ENCODE peak calls at places on chromosomes 4 and X, in four cellular contexts. R, Z, I and Y are unnamed samples. For H3K4me1, the result is how much of the 10 kb centered on the place peaks cover.

GRCh38 chrX:136251042-136251991 is at the start of gene MAP7D3:
- DNase-seq in R (peak), I (peak), Z (peak), Y (peak)

GRCh38 chr4:95348418-95348817 is 200.4 kb downstream of the UNC5C start:
- DNase-seq in I (no peak), Z (no peak), R (no peak), Y (no peak)

GRCh38 chr4:185771696-185772390 is 40.2 kb downstream of the SORBS2 start:
- DNase-seq in Z (no peak), R (peak), I (peak), Y (no peak)

GRCh38 chr4:185396724-185397402 is at the start of gene ANKRD37:
- DNase-seq in R (no peak), Z (peak), I (peak), Y (peak)

GRCh38 chrX:9171841-9172240 is 137.9 kb upstream of the FAM9B start:
- DNase-seq in R (no peak), Z (no peak), I (peak), Y (no peak)

GRCh38 chr4:6113641-6114040 is 86.7 kb downstream of the JAKMIP1 start:
- DNase-seq in I (no peak), Z (no peak), R (no peak), Y (no peak)

GRCh38 chr4:4668355-4669210 is 126.7 kb upstream of the STX18 start:
- DNase-seq in R (no peak), Z (no peak), I (no peak), Y (no peak)

GRCh38 chr4:5805270-5805669 is 87.6 kb downstream of the CRMP1 start:
- DNase-seq in Z (no peak), I (no peak), R (no peak), Y (no peak)

GRCh38 chr4:93183589-93183988 is 645.0 kb upstream of the ATOH1 start:
- DNase-seq in I (no peak), R (peak), Z (no peak), Y (no peak)

GRCh38 chr4:64713256-64713840 is 304.1 kb upstream of the TECRL start:
- DNase-seq in Z (peak), R (peak), I (peak), Y (no peak)

GRCh38 chr4:1402021-1402515 is 4.2 kb downstream of the NKX1-1 start:
- DNase-seq in R (no peak), Z (no peak), I (no peak), Y (no peak)

GRCh38 chr4:168449740-168450442 is 30.4 kb downstream of the DDX60L start:
- DNase-seq in Z (no peak), R (no peak), I (peak), Y (no peak)

GRCh38 chr4:107468812-107469211 is 251.2 kb downstream of the PAPSS1 start:
- DNase-seq in I (no peak), R (no peak), Z (no peak), Y (no peak)

GRCh38 chr4:164350086-164350485 is 403.8 kb upstream of the SMIM31 start:
- DNase-seq in R (no peak), Z (no peak), I (no peak), Y (no peak)

DNA sequence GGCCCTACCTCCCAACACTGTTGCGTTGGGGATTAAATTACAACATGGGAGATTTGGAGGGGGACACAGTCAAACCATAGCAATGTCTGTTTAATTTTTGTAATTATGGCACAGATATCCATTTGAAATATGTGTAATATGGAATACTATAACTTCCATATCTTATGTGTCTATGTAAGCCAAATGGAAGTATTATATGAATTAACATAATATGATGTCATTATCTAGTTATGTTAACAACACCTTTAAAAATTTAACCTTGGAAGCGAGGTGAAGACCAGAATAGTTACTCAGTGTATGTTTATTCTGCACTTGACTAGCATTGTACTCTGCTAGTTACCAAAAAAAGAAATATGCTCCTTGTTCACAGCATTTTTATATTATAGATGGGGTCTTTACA is 4.3 kb downstream of the SMARCA5 start:
- DNase-seq in Z (no peak), I (no peak), R (no peak), Y (no peak)
- H3K4me1 ChIP-seq in Z (under half), I (under half), R (under half), Y (under half)

GRCh38 chr4:39032218-39033085 is at the start of gene TMEM156:
- DNase-seq in Z (no peak), R (no peak), I (peak), Y (no peak)
- H3K4me1 ChIP-seq in Z (under half), R (under half), I (under half), Y (under half)

DNA sequence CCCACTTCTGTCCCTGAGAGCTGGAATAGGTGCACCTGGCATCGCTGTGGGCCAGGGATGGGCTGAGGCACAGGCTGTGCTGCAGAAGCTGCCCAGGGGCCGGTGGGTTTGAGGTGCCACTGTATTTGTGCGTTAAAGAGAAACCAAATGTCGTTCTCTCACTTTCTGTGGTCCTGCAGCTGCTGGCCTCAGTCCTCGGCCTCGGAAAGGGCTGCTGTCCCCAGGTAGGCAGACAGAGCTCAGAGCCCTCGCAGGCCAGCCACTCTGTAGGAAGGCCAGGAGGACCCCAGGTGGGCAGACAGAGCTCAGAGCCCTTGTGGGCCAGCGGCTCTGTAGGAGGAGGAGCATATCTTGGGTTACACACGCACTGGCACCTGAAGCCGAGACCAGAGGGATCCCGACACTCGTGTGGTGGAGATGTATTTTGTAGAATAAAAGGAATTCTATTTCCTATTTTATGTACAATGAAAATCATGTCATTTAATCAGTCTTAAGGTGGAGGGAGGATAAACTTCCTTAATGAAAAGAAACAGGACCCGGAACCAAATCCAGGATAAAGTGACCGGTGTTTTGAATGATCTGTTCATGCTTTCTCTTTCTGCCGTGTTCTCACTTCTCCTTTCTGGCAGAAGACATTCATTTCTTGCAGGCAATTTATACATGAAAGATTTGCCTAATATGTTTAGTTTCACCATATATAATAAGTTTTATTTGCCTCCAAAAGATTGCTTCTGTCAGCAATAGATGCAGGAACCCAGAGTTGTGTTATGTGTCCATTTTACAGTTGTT is 54.4 kb upstream of the HGFAC start:
- DNase-seq in I (no peak), Z (no peak), R (no peak), Y (no peak)
- H3K4me1 ChIP-seq in I (under half), Z (under half), R (under half), Y (under half)

GRCh38 chr4:38078590-38079381 is 118.6 kb downstream of the PTTG2 start:
- DNase-seq in R (peak), I (peak), Z (no peak), Y (no peak)

GRCh38 chr4:38077791-38078489 is 117.7 kb downstream of the PTTG2 start:
- DNase-seq in Z (no peak), I (no peak), R (no peak), Y (no peak)

GRCh38 chr4:38075370-38076152 is 115.4 kb downstream of the PTTG2 start:
- DNase-seq in R (peak), I (peak), Z (no peak), Y (no peak)

GRCh38 chr4:38073596-38074234 is 113.5 kb downstream of the PTTG2 start:
- DNase-seq in Z (no peak), R (no peak), I (peak), Y (no peak)

DNA sequence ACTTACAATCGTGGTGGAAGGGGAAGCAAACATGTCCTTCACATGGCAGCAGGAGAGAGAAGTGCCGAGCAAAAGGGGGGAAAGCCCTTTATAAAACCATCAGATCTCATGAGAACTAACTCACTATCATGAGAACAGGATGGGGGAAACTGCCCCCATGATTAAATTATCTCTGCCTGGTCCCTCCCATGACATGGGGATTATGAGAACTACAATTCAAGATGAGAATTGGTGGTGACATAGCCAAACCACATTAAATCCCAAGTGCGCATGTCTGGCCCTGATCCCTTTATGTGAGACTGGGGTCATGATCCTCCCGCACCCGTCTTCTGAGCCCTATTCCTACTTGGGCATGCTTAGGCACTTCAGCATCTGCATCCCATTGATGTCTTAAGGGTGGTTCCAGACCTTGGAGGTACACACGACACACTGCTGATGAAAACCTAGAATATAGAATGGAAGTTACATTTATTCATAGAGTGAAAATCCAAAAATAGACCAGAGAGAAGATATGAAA is 116.0 kb downstream of the PTTG2 start:
- DNase-seq in I (no peak), Z (no peak), R (no peak), Y (no peak)
- H3K4me1 ChIP-seq in I (under half), Z (under half), R (half or more), Y (under half)

GRCh38 chr4:86965019-86965976 is 30.5 kb downstream of the AFF1 start:
- DNase-seq in R (no peak), I (no peak), Z (no peak), Y (no peak)
- H3K4me1 ChIP-seq in R (under half), I (under half), Z (under half), Y (under half)

DNA sequence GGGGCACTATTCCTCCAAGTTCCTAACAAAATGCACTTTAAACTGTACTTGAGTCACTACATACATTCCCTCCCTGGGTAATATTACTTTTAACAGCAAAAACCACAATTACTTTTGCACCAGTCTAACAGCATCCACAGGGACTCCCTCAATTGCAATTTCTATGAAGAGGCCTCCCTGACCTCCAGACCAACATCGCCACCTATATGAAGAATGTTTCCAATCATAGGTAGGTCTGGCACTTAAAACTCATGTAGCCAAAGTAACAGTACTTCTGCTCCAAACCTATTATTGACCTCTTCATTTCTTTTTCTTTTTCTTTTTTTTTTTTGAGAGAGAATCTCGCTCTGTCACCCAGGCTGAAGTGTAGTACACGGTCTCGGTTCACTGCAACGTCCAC is 15.6 kb downstream of the NR3C2 start:
- DNase-seq in R (no peak), I (no peak), Z (no peak), Y (no peak)
- H3K4me1 ChIP-seq in R (under half), I (under half), Z (under half), Y (under half)

GRCh38 chr4:53747401-53747800 is 156.1 kb upstream of the LNX1 start:
- DNase-seq in R (no peak), I (no peak), Z (no peak), Y (no peak)

GRCh38 chr4:53744446-53745160 is 153.3 kb upstream of the LNX1 start:
- DNase-seq in R (no peak), Z (no peak), I (no peak), Y (no peak)

GRCh38 chr4:53748328-53748772 is 157.1 kb upstream of the LNX1 start:
- DNase-seq in R (no peak), I (no peak), Z (no peak), Y (no peak)
- H3K4me1 ChIP-seq in R (under half), I (under half), Z (under half), Y (under half)

GRCh38 chrX:20479896-20480295 is 213.2 kb upstream of the RPS6KA3 start:
- DNase-seq in R (no peak), Z (no peak), I (no peak), Y (no peak)

GRCh38 chrX:20477219-20477618 is 210.5 kb upstream of the RPS6KA3 start:
- DNase-seq in I (no peak), R (no peak), Z (no peak), Y (no peak)

GRCh38 chrX:20479048-20479447 is 212.3 kb upstream of the RPS6KA3 start:
- DNase-seq in Z (no peak), I (no peak), R (no peak), Y (no peak)

GRCh38 chrX:20481632-20482031 is 214.9 kb upstream of the RPS6KA3 start:
- DNase-seq in I (peak), R (no peak), Z (no peak), Y (no peak)

DNA sequence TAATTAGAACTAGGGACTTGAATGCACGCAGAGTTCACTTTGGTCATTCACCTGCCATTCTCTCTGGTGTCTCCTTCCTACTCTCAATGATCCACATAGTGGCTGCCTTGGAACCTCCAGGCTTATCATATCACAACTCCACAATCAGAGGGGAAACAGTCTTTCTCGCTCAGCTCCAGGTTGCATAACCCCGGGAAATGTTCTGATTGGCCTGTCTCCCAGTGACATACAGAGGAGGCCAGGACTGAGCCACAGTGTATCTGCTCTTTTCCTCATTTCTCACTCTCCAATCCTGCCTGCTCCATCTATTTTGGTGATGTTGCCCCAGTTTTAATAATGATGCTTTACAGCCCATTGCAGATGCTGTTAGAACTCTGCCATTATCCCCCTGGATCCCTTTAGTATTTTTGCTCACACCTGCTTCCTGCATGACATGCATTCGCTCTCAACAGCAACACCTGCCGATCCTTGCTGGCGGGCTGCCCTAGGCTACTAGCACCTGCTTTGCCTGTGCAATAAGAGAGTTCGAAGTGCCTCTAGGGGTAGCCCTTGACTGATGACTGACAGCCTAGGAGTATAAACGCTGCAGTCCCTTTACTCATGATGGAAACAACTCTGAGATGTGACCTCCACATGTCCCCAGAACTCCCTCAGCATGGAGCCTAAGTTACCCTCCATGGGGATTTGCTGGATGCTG is 211.3 kb upstream of the RPS6KA3 start:
- DNase-seq in R (no peak), I (no peak), Z (no peak), Y (peak)
- H3K4me1 ChIP-seq in R (under half), I (under half), Z (under half), Y (under half)

GRCh38 chr4:16026155-16026761 is 57.6 kb downstream of the PROM1 start:
- DNase-seq in Z (peak), R (peak), I (peak), Y (no peak)

GRCh38 chr4:16027114-16027513 is 56.7 kb downstream of the PROM1 start:
- DNase-seq in I (no peak), Z (no peak), R (peak), Y (no peak)

GRCh38 chr4:16025268-16025667 is 58.6 kb downstream of the PROM1 start:
- DNase-seq in Z (no peak), I (no peak), R (no peak), Y (no peak)

GRCh38 chr4:16021804-16022560 is 59.0 kb upstream of the FGFBP2 start:
- DNase-seq in I (no peak), R (no peak), Z (no peak), Y (no peak)

GRCh38 chr4:16024009-16024408 is 59.8 kb downstream of the PROM1 start:
- DNase-seq in I (peak), R (no peak), Z (no peak), Y (no peak)
- H3K4me1 ChIP-seq in I (under half), R (under half), Z (under half), Y (under half)